ENCODE peak calls at places on chromosomes 16 and 17, in eight cellular contexts. N is CD4-positive, CD25-positive, alpha-beta regulatory T cell; T is upper lobe of right lung; I is breast epithelium; P is Panc1; U is esophagus squamous epithelium; G is endodermal cell; S is tibial nerve. R is an unnamed sample. For H3K4me1, the result is how much of the 10 kb centered on the place peaks cover.

GRCh38 chr16:11510178-11510973 is 76.3 kb downstream of the LITAF start:
- DNase-seq in S (no peak), N (no peak), P (no peak), T (no peak), G (no peak), U (no peak), I (no peak), R (no peak)

GRCh38 chr16:19196871-19197270 is 28.8 kb downstream of the SYT17 start:
- DNase-seq in P (no peak), I (no peak), N (no peak), U (no peak), G (no peak), S (no peak), T (no peak), R (no peak)

GRCh38 chr17:9291912-9292562 is 270.7 kb downstream of the NTN1 start:
- DNase-seq in U (no peak), I (peak), N (no peak), G (peak), T (no peak), P (peak), S (peak), R (no peak)

GRCh38 chr16:3646348-3646920 is 8.1 kb upstream of the DNASE1 start:
- DNase-seq in P (no peak), N (no peak), T (peak), U (no peak), G (peak), S (no peak), I (peak), R (no peak)

GRCh38 chr17:16919663-16920627 is 52.0 kb downstream of the TNFRSF13B start:
- DNase-seq in T (peak), N (no peak), G (peak), S (no peak), U (no peak), P (no peak), I (peak), R (no peak)

GRCh38 chr17:65438708-65439294 is 122.6 kb downstream of the AXIN2 start:
- DNase-seq in U (no peak), S (no peak), N (no peak), G (peak), T (no peak), P (no peak), I (no peak), R (no peak)

GRCh38 chr17:67970783-67971182 is 25.5 kb downstream of the C17orf58 start:
- DNase-seq in T (no peak), P (no peak), U (no peak), G (peak), S (no peak), N (no peak), I (no peak), R (no peak)

GRCh38 chr16:12010388-12011251 is 34.1 kb downstream of the SNX29 start:
- DNase-seq in I (no peak), T (no peak), G (no peak), N (no peak), S (peak), P (no peak), U (no peak), R (no peak)

GRCh38 chr17:56842577-56842976 is 8.6 kb downstream of the DGKE start:
- DNase-seq in T (no peak), P (no peak), U (no peak), S (no peak), I (no peak), N (no peak), G (no peak), R (no peak)

GRCh38 chr16:76474048-76474447 is 196.8 kb downstream of the CNTNAP4 start:
- DNase-seq in I (no peak), P (no peak), N (no peak), T (no peak), U (no peak), S (no peak), G (peak), R (no peak)

GRCh38 chr17:7846063-7846735 is 8.7 kb upstream of the TMEM88 start:
- DNase-seq in T (peak), G (peak), N (no peak), I (peak), S (no peak), U (no peak), P (no peak), R (no peak)

GRCh38 chr16:88783391-88784073 is 1.5 kb downstream of the PIEZO1 start:
- DNase-seq in N (no peak), S (peak), T (peak), U (no peak), I (no peak), P (no peak), G (no peak), R (no peak)

GRCh38 chr17:51362818-51363598 is 102.7 kb downstream of the UTP18 start:
- DNase-seq in T (no peak), G (peak), P (no peak), N (no peak), U (no peak), I (no peak), S (no peak), R (no peak)

GRCh38 chr16:27439273-27440018 is 37.5 kb downstream of the IL21R start:
- DNase-seq in S (no peak), U (no peak), I (no peak), N (no peak), P (no peak), G (peak), T (peak), R (no peak)

GRCh38 chr16:1310832-1311200 is 1.4 kb downstream of the UBE2I start:
- DNase-seq in N (peak), U (no peak), G (no peak), P (no peak), S (no peak), I (no peak), T (no peak), R (no peak)

GRCh38 chr17:76381633-76382304 is 2.6 kb upstream of the SPHK1 start:
- DNase-seq in G (peak), P (no peak), I (no peak), N (no peak), S (peak), T (no peak), U (no peak), R (no peak)

GRCh38 chr17:65332375-65332774 is 195.2 kb downstream of the RGS9 start:
- DNase-seq in G (no peak), N (no peak), S (no peak), U (no peak), P (no peak), T (no peak), I (no peak), R (no peak)

GRCh38 chr17:55295411-55296170 is 30.8 kb downstream of the HLF start:
- DNase-seq in I (no peak), U (no peak), G (peak), T (no peak), S (peak), N (peak), P (peak), R (no peak)

GRCh38 chr17:59757881-59758385 is 50.5 kb downstream of the VMP1 start:
- DNase-seq in N (no peak), P (no peak), U (no peak), G (no peak), T (no peak), S (no peak), I (no peak), R (no peak)

GRCh38 chr16:82895843-82896242 is 269.1 kb downstream of the CDH13 start:
- DNase-seq in S (no peak), U (no peak), I (no peak), G (no peak), N (no peak), T (no peak), P (no peak), R (no peak)

GRCh38 chr16:364091-364490 is 6.2 kb downstream of the MRPL28 start:
- DNase-seq in N (no peak), I (no peak), T (no peak), P (no peak), S (no peak), G (no peak), U (no peak), R (no peak)

GRCh38 chr16:35425270-35425669 is 1965.9 kb downstream of the TP53TG3F start:
- DNase-seq in N (no peak), T (no peak), U (no peak), S (no peak), I (no peak), P (no peak), G (no peak), R (no peak)

GRCh38 chr17:56047321-56047720 is 106.0 kb upstream of the ANKFN1 start:
- DNase-seq in I (no peak), P (no peak), U (no peak), G (no peak), N (no peak), T (no peak), S (no peak), R (no peak)

GRCh38 chr16:52558448-52558847 is 11.5 kb upstream of the TOX3 start:
- DNase-seq in G (no peak), I (no peak), S (no peak), T (no peak), N (no peak), P (no peak), U (no peak), R (no peak)

GRCh38 chr17:33595783-33596182 is 302.7 kb upstream of the ASIC2 start:
- DNase-seq in P (no peak), S (no peak), U (no peak), G (no peak), N (no peak), T (no peak), I (no peak), R (no peak)

GRCh38 chr17:73249700-73250099 is 12.0 kb downstream of the CPSF4L start:
- DNase-seq in S (no peak), N (no peak), G (no peak), T (no peak), P (no peak), I (no peak), U (no peak), R (no peak)

GRCh38 chr17:77465358-77466041 is 324.7 kb downstream of the SEC14L1 start:
- DNase-seq in T (peak), P (no peak), I (no peak), U (peak), G (peak), N (peak), S (peak), R (peak)
- H3K4me1 ChIP-seq in T (half or more), P (under half), I (under half), U (half or more), G (under half), N (half or more), S (half or more), R (under half)

GRCh38 chr17:38706625-38707298 is 1.7 kb downstream of the MLLT6 start:
- DNase-seq in T (no peak), N (peak), I (no peak), G (peak), S (no peak), U (no peak), P (no peak), R (no peak)
- H3K27ac ChIP-seq in T (peak), N (peak), I (peak), G (no peak), S (peak), U (peak), P (peak), R (peak)

DNA sequence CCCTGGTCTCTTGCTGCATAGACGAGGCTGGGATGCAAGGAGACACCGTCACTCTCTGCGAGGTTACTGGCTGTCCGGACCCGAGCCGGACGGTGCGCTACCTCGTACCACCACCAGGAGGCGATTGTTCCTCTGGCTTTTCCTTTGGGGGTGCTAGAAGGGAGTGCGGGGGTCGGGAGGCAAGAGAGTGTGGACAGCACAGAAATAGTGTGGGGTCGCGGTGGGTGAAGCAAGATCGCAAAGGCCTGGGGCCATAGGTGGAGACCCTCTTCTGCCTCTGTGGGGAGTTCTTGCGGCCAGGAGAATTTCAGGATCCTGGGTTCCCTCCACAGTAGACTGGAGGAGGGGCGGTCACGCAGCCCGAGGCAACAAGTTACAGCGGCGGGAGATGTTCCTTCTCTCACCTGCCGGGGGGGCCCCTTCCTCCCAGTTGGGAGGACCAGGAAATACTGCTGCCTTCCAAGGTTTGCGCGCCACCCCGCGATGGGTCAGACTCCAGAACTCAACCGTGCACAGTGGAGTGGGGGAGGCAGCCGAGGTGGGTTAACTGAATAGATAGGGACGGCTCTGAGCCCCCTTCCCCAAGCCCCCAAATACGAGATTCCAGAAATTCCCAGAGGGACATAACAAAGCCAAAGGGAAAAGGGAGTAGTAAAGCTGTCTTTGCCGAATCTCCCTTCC is 6.9 kb downstream of the PHOSPHO1 start:
- DNase-seq in G (peak), I (no peak), N (peak), T (peak), S (peak), P (no peak), U (no peak), R (no peak)
- H3K4me3 ChIP-seq in G (peak), I (no peak), N (peak), T (no peak), S (no peak), P (peak), U (no peak), R (peak)

GRCh38 chr17:78724999-78725398 is 57.1 kb downstream of the CYTH1 start:
- DNase-seq in U (no peak), T (no peak), G (no peak), I (no peak), S (no peak), N (no peak), P (no peak), R (no peak)
- H3K4me1 ChIP-seq in U (half or more), T (half or more), G (under half), I (under half), S (half or more), N (half or more), P (under half), R (under half)

GRCh38 chr17:74770498-74771318 is 5.4 kb downstream of the NAT9 start:
- DNase-seq in S (peak), P (no peak), U (no peak), I (peak), N (peak), G (peak), T (peak), R (no peak)
- H3K27ac ChIP-seq in S (no peak), P (no peak), U (peak), I (peak), N (peak), G (no peak), T (no peak), R (no peak)

GRCh38 chr16:87065781-87066694 is 251.2 kb downstream of the C16orf95 start:
- DNase-seq in N (no peak), P (no peak), G (peak), U (no peak), I (no peak), T (no peak), S (no peak), R (no peak)
- H3K4me3 ChIP-seq in N (no peak), P (no peak), G (no peak), U (no peak), I (no peak), T (no peak), S (no peak), R (peak)

DNA sequence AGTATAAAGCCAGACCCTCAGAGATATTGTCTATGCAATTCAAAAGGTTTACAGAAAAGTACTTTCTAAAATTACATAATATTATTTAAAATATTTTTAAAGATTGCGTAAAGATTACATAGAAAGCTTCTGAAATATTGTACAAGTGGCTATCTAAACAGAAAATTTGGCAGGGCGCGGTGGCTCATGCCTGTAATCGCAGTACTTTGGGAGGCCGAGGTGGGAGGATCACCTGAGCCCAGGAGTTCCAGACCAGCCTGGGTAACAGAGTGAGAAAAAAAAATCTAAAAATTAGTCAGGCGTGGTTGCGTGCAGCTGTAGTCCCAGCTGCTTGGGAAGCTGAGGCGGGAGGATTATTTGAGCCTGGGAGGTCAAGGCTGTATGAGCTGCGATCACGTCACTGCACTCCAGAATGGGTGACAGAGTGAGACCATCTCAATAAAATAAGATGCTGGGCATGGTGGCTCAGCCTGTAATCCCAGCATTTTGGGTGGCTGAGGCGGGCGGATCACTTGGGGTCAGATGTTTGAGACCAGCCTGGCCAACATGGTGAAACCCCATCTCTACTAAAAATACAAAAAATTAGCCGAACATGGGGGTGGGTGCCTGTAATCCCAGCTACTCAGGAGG is 18.1 kb downstream of the UBN1 start:
- DNase-seq in P (no peak), S (no peak), T (no peak), G (no peak), N (no peak), U (no peak), I (no peak), R (no peak)
- H3K4me1 ChIP-seq in P (under half), S (under half), T (under half), G (under half), N (under half), U (under half), I (under half), R (under half)

GRCh38 chr17:4789701-4789950 is 862 bp downstream of the GLTPD2 start:
- DNase-seq in N (no peak), P (no peak), S (no peak), U (no peak), I (no peak), G (no peak), T (no peak), R (no peak)

GRCh38 chr17:4790705-4791088 is 1.9 kb downstream of the GLTPD2 start:
- DNase-seq in U (no peak), T (no peak), G (no peak), N (no peak), S (no peak), I (no peak), P (no peak), R (no peak)

GRCh38 chr17:4788159-4788806 is 481 bp upstream of the GLTPD2 start:
- DNase-seq in I (no peak), G (no peak), N (no peak), T (no peak), P (no peak), U (no peak), S (no peak), R (no peak)

GRCh38 chr17:4788807-4789700 is at the start of gene GLTPD2:
- DNase-seq in N (no peak), G (peak), P (no peak), S (no peak), I (no peak), T (no peak), U (no peak), R (no peak)

DNA sequence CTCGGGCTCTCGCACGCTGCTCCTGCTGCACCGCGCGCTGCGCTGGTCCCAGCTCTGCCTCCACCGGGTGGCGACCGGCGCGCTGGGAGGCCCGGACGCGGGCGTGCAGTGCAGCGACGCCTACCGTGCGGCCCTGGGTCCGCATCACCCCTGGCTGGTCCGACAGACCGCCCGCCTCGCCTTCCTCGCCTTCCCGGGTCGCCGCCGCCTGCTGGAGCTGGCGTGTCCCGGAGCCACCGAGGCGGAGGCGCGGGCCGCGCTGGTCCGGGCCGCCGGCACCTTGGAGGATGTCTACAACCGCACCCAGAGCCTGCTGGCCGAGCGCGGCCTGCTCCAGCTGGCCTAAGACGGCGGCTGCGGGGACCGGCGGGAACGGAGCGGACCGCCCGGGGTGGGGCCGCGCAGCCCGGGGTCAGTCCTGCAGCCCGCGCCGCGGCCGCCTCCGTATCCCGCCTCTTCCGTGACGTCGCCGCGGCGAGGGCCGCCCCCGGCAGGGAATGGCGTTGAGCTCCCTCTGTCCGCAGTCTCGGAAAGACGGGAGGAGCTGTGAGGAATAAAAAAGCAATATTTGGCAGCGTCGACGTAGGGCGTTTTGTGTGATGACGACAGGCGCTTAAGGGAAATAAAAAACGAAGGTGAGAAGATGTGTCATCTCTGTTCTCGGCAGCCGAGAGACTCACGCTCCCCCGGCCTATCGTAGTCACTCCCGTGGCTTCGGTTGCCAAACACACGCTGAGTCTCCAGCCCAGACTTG is 1.4 kb downstream of the GLTPD2 start:
- DNase-seq in I (peak), G (peak), S (peak), P (peak), U (peak), N (peak), T (peak), R (peak)
- H3K27ac ChIP-seq in I (peak), G (no peak), S (peak), P (peak), U (peak), N (peak), T (peak), R (peak)

R was measured in thoracic aorta.